ENCODE peak calls at places on chromosomes 2 and 18, in six cellular contexts. B is sigmoid colon, C is right cardiac atrium, O is body of pancreas, G is HCT116, D is GM23338. V is an unnamed sample.

GRCh38 chr2:237452846-237453245 is 34.2 kb upstream of the MLPH start:
- DNase-seq in B (no peak), C (no peak), O (no peak), G (no peak), D (no peak), V (no peak)

GRCh38 chr2:37713258-37713700 is 41.8 kb upstream of the CDC42EP3 start:
- DNase-seq in B (no peak), C (no peak), O (no peak), G (no peak), D (no peak), V (no peak)

GRCh38 chr18:42706618-42707017 is 408.9 kb downstream of the RIT2 start:
- DNase-seq in B (no peak), C (no peak), O (peak; percentile 3), G (no peak), D (peak; percentile 39), V (peak; percentile 16)

GRCh38 chr2:121098556-121098955 is 186.4 kb downstream of the TFCP2L1 start:
- DNase-seq in B (peak; percentile 33), C (no peak), O (no peak), G (no peak), D (no peak), V (no peak)

GRCh38 chr2:37323770-37324535 is 680 bp downstream of the PRKD3 start:
- DNase-seq in B (peak; percentile 72), C (peak; percentile 57), O (peak; percentile 27), G (no peak), D (peak; percentile 68), V (peak; percentile 52)

GRCh38 chr2:30744823-30745222 is 62.4 kb downstream of the CAPN13 start:
- DNase-seq in B (no peak), C (no peak), O (no peak), G (no peak), D (no peak), V (no peak)

GRCh38 chr2:239277401-239278085 is 123.3 kb downstream of the HDAC4 start:
- DNase-seq in B (peak; percentile 65), C (peak; percentile 34), O (peak; percentile 1), G (no peak), D (no peak), V (peak; percentile 13)

GRCh38 chr2:43110442-43110871 is 115.9 kb downstream of the ZFP36L2 start:
- DNase-seq in B (peak; percentile 82), C (peak; percentile 83), O (peak; percentile 44), G (no peak), D (peak; percentile 14), V (no peak)

GRCh38 chr2:95185197-95185596 is 19.6 kb downstream of the ZNF2 start:
- DNase-seq in B (no peak), C (no peak), O (no peak), G (no peak), D (no peak), V (no peak)

GRCh38 chr18:24972577-24972976 is 379.4 kb downstream of the ZNF521 start:
- DNase-seq in B (no peak), C (no peak), O (no peak), G (no peak), D (no peak), V (no peak)

GRCh38 chr18:58287626-58288289 is 243.7 kb downstream of the NEDD4L start:
- DNase-seq in B (no peak), C (no peak), O (peak; percentile 46), G (no peak), D (no peak), V (peak; percentile 70)

GRCh38 chr2:136117391-136117841 is 533 bp downstream of the CXCR4 start:
- DNase-seq in B (no peak), C (peak; percentile 79), O (no peak), G (no peak), D (peak; percentile 55), V (peak; percentile 58)

GRCh38 chr2:213545964-213546363 is 261.7 kb downstream of the SPAG16 start:
- DNase-seq in B (no peak), C (no peak), O (no peak), G (no peak), D (no peak), V (no peak)

GRCh38 chr2:199810422-199811250 is 40.4 kb downstream of the FTCDNL1 start:
- DNase-seq in B (no peak), C (no peak), O (no peak), G (no peak), D (no peak), V (no peak)

GRCh38 chr2:113930448-113930847 is 40.6 kb downstream of the ACTR3 start:
- DNase-seq in B (no peak), C (no peak), O (no peak), G (no peak), D (no peak), V (no peak)

GRCh38 chr2:38178142-38178541 is 102.2 kb upstream of the CYP1B1 start:
- DNase-seq in B (peak; percentile 70), C (peak; percentile 56), O (peak; percentile 51), G (no peak), D (no peak), V (peak; percentile 74)

GRCh38 chr2:157233506-157233905 is 24.0 kb upstream of the GALNT5 start:
- DNase-seq in B (no peak), C (no peak), O (no peak), G (no peak), D (no peak), V (no peak)

GRCh38 chr2:129758461-129759185 is 220.8 kb upstream of the RAB6C start:
- DNase-seq in B (no peak), C (peak; percentile 78), O (peak; percentile 45), G (no peak), D (peak; percentile 24), V (peak; percentile 35)

GRCh38 chr2:165494568-165494967 is 25.1 kb downstream of the CSRNP3 start:
- DNase-seq in B (no peak), C (no peak), O (no peak), G (no peak), D (no peak), V (no peak)

GRCh38 chr2:138245309-138245708 is 256.3 kb upstream of the SPOPL start:
- DNase-seq in B (no peak), C (no peak), O (no peak), G (no peak), D (no peak), V (no peak)

GRCh38 chr2:232988444-232988843 is 24.6 kb downstream of the NGEF start:
- DNase-seq in B (no peak), C (no peak), O (peak; percentile 73), G (peak; percentile 98), D (no peak), V (peak; percentile 70)

GRCh38 chr18:55839350-55839749 is 251.4 kb upstream of the TCF4 start:
- DNase-seq in B (no peak), C (no peak), O (no peak), G (no peak), D (no peak), V (no peak)

GRCh38 chr2:179454443-179455218 is 190.0 kb upstream of the SESTD1 start:
- DNase-seq in B (no peak), C (no peak), O (no peak), G (no peak), D (no peak), V (no peak)

GRCh38 chr2:217854684-217855083 is 148.1 kb downstream of the TNS1 start:
- DNase-seq in B (no peak), C (peak; percentile 42), O (no peak), G (no peak), D (no peak), V (no peak)

GRCh38 chr2:217853961-217854360 is 148.8 kb downstream of the TNS1 start:
- DNase-seq in B (no peak), C (peak; percentile 55), O (no peak), G (no peak), D (no peak), V (no peak)

GRCh38 chr2:217853301-217853881 is 149.4 kb downstream of the TNS1 start:
- DNase-seq in B (peak; percentile 91), C (peak; percentile 55), O (peak; percentile 55), G (no peak), D (no peak), V (no peak)

GRCh38 chr2:217851191-217852020 is 151.4 kb downstream of the TNS1 start:
- DNase-seq in B (peak; percentile 86), C (peak; percentile 78), O (peak; percentile 78), G (no peak), D (no peak), V (peak; percentile 50)

GRCh38 chr2:217852812-217853211 is 150.0 kb downstream of the TNS1 start:
- DNase-seq in B (no peak), C (peak; percentile 31), O (no peak), G (no peak), D (no peak), V (no peak)
- H3K27ac ChIP-seq in B (peak overlapping the region; percentile 98), C (no peak overlapping the region), O (no peak overlapping the region), G (no peak overlapping the region), D (no peak overlapping the region), V (no peak overlapping the region)

DNA sequence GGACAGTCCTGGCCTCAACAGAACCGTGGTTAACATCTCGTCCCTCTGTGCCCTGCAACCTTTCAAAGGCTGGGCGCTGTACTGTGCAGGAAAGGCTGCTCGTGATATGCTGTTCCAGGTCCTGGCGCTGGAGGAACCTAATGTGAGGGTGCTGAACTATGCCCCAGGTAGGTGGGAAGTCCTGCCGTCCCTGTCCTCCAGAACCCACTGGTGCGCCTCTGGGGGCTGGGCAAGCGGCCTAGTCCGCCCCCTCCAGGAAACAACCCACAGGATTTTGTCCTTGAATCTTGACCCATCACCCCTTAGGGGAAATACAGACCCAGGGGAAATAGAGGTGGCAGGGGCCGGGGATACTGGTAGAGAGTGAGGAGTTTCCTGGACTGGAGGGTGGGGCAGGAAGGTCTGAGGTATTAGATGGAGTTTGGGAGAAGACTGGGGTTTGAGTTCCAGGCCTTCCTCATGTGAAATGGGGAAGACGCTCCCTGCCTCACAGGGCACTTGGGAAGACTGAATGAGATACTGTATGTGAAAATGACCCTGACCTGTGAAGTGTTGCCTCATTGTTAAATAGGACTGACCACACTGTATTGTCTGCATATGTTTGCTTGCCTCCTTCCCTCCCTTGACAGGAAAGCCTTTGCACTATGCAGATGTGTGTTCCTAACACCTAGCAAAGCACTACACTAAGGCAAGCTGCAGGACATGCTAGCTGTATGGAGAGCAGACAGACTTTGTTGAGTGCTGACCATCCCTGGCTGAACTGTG is 1.4 kb downstream of the SPR start:
- DNase-seq in B (no peak), C (no peak), O (no peak), G (no peak), D (no peak), V (no peak)
- H3K27me3 ChIP-seq in B (no peaks in the 10 kb centered on the region), C (no peaks in the 10 kb centered on the region), O (no peaks in the 10 kb centered on the region), G (no peaks in the 10 kb centered on the region), D (peaks cover 44% of the 10 kb centered on the region), V (no peaks in the 10 kb centered on the region)

GRCh38 chr2:149329068-149329467 is 1.3 kb upstream of the LYPD6 start:
- DNase-seq in B (no peak), C (no peak), O (no peak), G (peak; percentile 16), D (peak; percentile 68), V (peak; percentile 50)
- H3K4me3 ChIP-seq in B (peak overlapping the region; percentile 65), C (peak overlapping the region; percentile 77), O (peak overlapping the region; percentile 23), G (no peak overlapping the region), D (peak overlapping the region; percentile 94), V (peak overlapping the region; percentile 75)

GRCh38 chr2:134369220-134369902 is 115.5 kb downstream of the MGAT5 start:
- DNase-seq in B (no peak), C (no peak), O (no peak), G (no peak), D (no peak), V (no peak)

GRCh38 chr2:134367915-134368911 is 114.3 kb downstream of the MGAT5 start:
- DNase-seq in B (no peak), C (peak; percentile 14), O (no peak), G (no peak), D (no peak), V (no peak)

GRCh38 chr2:134366359-134366758 is 112.5 kb downstream of the MGAT5 start:
- DNase-seq in B (no peak), C (no peak), O (no peak), G (no peak), D (no peak), V (no peak)

GRCh38 chr2:134365356-134365755 is 111.5 kb downstream of the MGAT5 start:
- DNase-seq in B (no peak), C (no peak), O (no peak), G (peak; percentile 10), D (peak; percentile 62), V (no peak)

GRCh38 chr2:134367216-134367615 is 113.3 kb downstream of the MGAT5 start:
- DNase-seq in B (no peak), C (no peak), O (no peak), G (no peak), D (no peak), V (no peak)
- H3K27ac ChIP-seq in B (no peak overlapping the region), C (no peak overlapping the region), O (no peak overlapping the region), G (no peak overlapping the region), D (no peak overlapping the region), V (no peak overlapping the region)